ENCODE peak calls at places on chromosomes 16 and 17, in six cellular contexts. One of them, this sample, is unnamed.

GRCh38 chr16:84159800-84160199 is 14.7 kb downstream of the DNAAF1 start:
- DNase-seq in HEK293T: no peak
- DNase-seq in H7: no peak
- DNase-seq in A172: no peak
- DNase-seq in T-helper 2 cell: no peak
- DNase-seq in GM13976: no peak
- DNase-seq in this sample: no peak

GRCh38 chr16:80614908-80615696 is 74.3 kb downstream of the DYNLRB2 start:
- DNase-seq in HEK293T: peak
- DNase-seq in H7: no peak
- DNase-seq in A172: peak
- DNase-seq in T-helper 2 cell: no peak
- DNase-seq in GM13976: no peak
- DNase-seq in this sample: no peak

GRCh38 chr17:73707358-73707757 is 63.1 kb upstream of the SDK2 start:
- DNase-seq in HEK293T: no peak
- DNase-seq in H7: no peak
- DNase-seq in A172: no peak
- DNase-seq in T-helper 2 cell: no peak
- DNase-seq in GM13976: no peak
- DNase-seq in this sample: no peak

GRCh38 chr17:50213026-50214015 is 11.9 kb upstream of the COL1A1 start:
- DNase-seq in HEK293T: peak
- DNase-seq in H7: peak
- DNase-seq in A172: peak
- DNase-seq in T-helper 2 cell: no peak
- DNase-seq in GM13976: peak
- DNase-seq in this sample: peak

GRCh38 chr16:30041841-30042240 is 10.8 kb upstream of the TLCD3B start:
- DNase-seq in HEK293T: no peak
- DNase-seq in H7: peak
- DNase-seq in A172: no peak
- DNase-seq in T-helper 2 cell: no peak
- DNase-seq in GM13976: no peak
- DNase-seq in this sample: no peak

GRCh38 chr17:31605761-31606160 is 214.3 kb downstream of the RAB11FIP4 start:
- DNase-seq in HEK293T: no peak
- DNase-seq in H7: no peak
- DNase-seq in A172: no peak
- DNase-seq in T-helper 2 cell: no peak
- DNase-seq in GM13976: no peak
- DNase-seq in this sample: no peak

GRCh38 chr17:4710693-4711634 is 532 bp downstream of the ARRB2 start:
- DNase-seq in HEK293T: peak
- DNase-seq in H7: no peak
- DNase-seq in A172: no peak
- DNase-seq in T-helper 2 cell: peak
- DNase-seq in GM13976: no peak
- DNase-seq in this sample: no peak

GRCh38 chr16:89456412-89456811 is 33.9 kb downstream of the ANKRD11 start:
- DNase-seq in HEK293T: no peak
- DNase-seq in H7: no peak
- DNase-seq in A172: no peak
- DNase-seq in T-helper 2 cell: no peak
- DNase-seq in GM13976: no peak
- DNase-seq in this sample: no peak

GRCh38 chr16:68081796-68082567 is 3.2 kb upstream of the NFATC3 start:
- DNase-seq in HEK293T: no peak
- DNase-seq in H7: peak
- DNase-seq in A172: no peak
- DNase-seq in T-helper 2 cell: no peak
- DNase-seq in GM13976: no peak
- DNase-seq in this sample: no peak

GRCh38 chr16:31528726-31529397 is 1.2 kb downstream of the AHSP start:
- DNase-seq in HEK293T: no peak
- DNase-seq in H7: no peak
- DNase-seq in A172: no peak
- DNase-seq in T-helper 2 cell: no peak
- DNase-seq in GM13976: no peak
- DNase-seq in this sample: no peak

GRCh38 chr16:80526418-80527061 is 14.3 kb upstream of the DYNLRB2 start:
- DNase-seq in HEK293T: peak
- DNase-seq in H7: peak
- DNase-seq in A172: peak
- DNase-seq in T-helper 2 cell: peak
- DNase-seq in GM13976: peak
- DNase-seq in this sample: peak

GRCh38 chr16:22075776-22076175 is 16.6 kb upstream of the VWA3A start:
- DNase-seq in HEK293T: no peak
- DNase-seq in H7: no peak
- DNase-seq in A172: no peak
- DNase-seq in T-helper 2 cell: no peak
- DNase-seq in GM13976: no peak
- DNase-seq in this sample: no peak